ENCODE peak calls at places on chromosomes 2 and 18, in seven cellular contexts. V is HT-29; R is RWPE1; G is AML-193; E is stimulated activated naive CD8-positive, alpha-beta T cell treated with anti-CD3 and anti-CD28 coated beads, Interleukin-15, Interleukin-2, amounts not matched to agents 100 U/mL and 50 U/mL, for 24 hours; X is T-helper 1 cell; W is HFF-Myc. U is an unnamed sample.

GRCh38 chr18:54387631-54388030 is 29.9 kb downstream of the C18orf54 start:
- DNase-seq in R (no peak), X (no peak), V (no peak), W (peak), G (no peak), E (no peak), U (no peak)

GRCh38 chr2:9554841-9555337 is 741 bp downstream of the ADAM17 start:
- DNase-seq in R (no peak), X (peak), G (peak), E (peak), V (peak), W (peak), U (peak)

GRCh38 chr2:127479866-127480743 is 46.2 kb downstream of the IWS1 start:
- DNase-seq in E (no peak), R (no peak), W (no peak), V (no peak), X (no peak), G (no peak), U (no peak)

GRCh38 chr18:3921826-3922225 is 471.9 kb downstream of the TGIF1 start:
- DNase-seq in G (no peak), V (no peak), R (no peak), W (no peak), E (no peak), X (no peak), U (no peak)

GRCh38 chr2:3595985-3596384 is 1.1 kb downstream of the COLEC11 start:
- DNase-seq in G (no peak), R (no peak), W (no peak), X (no peak), V (no peak), E (peak), U (no peak)

GRCh38 chr2:236033462-236033861 is 134.7 kb downstream of the GBX2 start:
- DNase-seq in W (no peak), V (no peak), E (no peak), X (no peak), G (no peak), R (no peak), U (no peak)

GRCh38 chr18:69528439-69528838 is 127.8 kb downstream of the DOK6 start:
- DNase-seq in V (no peak), G (no peak), E (no peak), W (no peak), R (peak), X (no peak), U (no peak)

GRCh38 chr2:216770050-216770449 is 74.7 kb upstream of the IGFBP5 start:
- DNase-seq in G (no peak), V (no peak), E (no peak), R (no peak), X (no peak), W (no peak), U (no peak)